ENCODE peak calls at places on chromosomes 12 and 14, in four cellular contexts. I, L, Q and F are unnamed samples.

GRCh38 chr12:84607170-84607569 is 305.4 kb downstream of the SLC6A15 start:
- DNase-seq in L (no peak), Q (no peak), I (no peak), F (no peak)

GRCh38 chr14:95258156-95258555 is 61.6 kb downstream of the CLMN start:
- DNase-seq in L (no peak), Q (no peak), I (no peak), F (no peak)

GRCh38 chr12:131507094-131507493 is 203.8 kb upstream of the SFSWAP start:
- DNase-seq in L (no peak), Q (no peak), I (no peak), F (no peak)

GRCh38 chr14:102835959-102836358 is 58.7 kb downstream of the TRAF3 start:
- DNase-seq in Q (no peak), I (no peak), L (no peak), F (no peak)

GRCh38 chr14:74589291-74589879 is 22.7 kb downstream of the LTBP2 start:
- DNase-seq in Q (no peak), I (no peak), L (no peak), F (no peak)

GRCh38 chr12:49019435-49020317 is 1.1 kb upstream of the PRKAG1 start:
- DNase-seq in I (no peak), L (no peak), Q (peak; percentile 59), F (no peak)

GRCh38 chr14:75299576-75299975 is 20.9 kb downstream of the FOS start:
- DNase-seq in Q (no peak), L (no peak), I (no peak), F (no peak)

GRCh38 chr12:11716794-11717532 is 67.5 kb downstream of the ETV6 start:
- DNase-seq in L (no peak), I (no peak), Q (peak; percentile 76), F (no peak)

GRCh38 chr12:41552507-41553047 is 364.5 kb downstream of the PDZRN4 start:
- DNase-seq in I (no peak), Q (peak; percentile 4), L (no peak), F (no peak)

GRCh38 chr12:54411398-54412241 is 7.4 kb downstream of the ITGA5 start:
- DNase-seq in L (no peak), Q (peak; percentile 99), I (no peak), F (no peak)

GRCh38 chr12:32821293-32822089 is 65.8 kb upstream of the YARS2 start:
- DNase-seq in L (no peak), I (no peak), Q (no peak), F (no peak)

GRCh38 chr14:57987596-57988300 is 121.9 kb upstream of the SLC35F4 start:
- DNase-seq in Q (no peak), I (no peak), L (no peak), F (no peak)

GRCh38 chr12:93336344-93336743 is 41.4 kb upstream of the NUDT4 start:
- DNase-seq in Q (peak; percentile 12), I (no peak), L (no peak), F (no peak)

GRCh38 chr12:70719672-70720420 is 82.6 kb upstream of the PTPRB start:
- DNase-seq in I (peak; percentile 62), Q (peak; percentile 31), L (no peak), F (no peak)

GRCh38 chr12:22477166-22477893 is 67.0 kb downstream of the C2CD5 start:
- DNase-seq in I (no peak), L (no peak), Q (peak; percentile 80), F (no peak)

GRCh38 chr14:99300190-99300589 is 28.2 kb upstream of the BCL11B start:
- DNase-seq in I (no peak), Q (no peak), L (no peak), F (no peak)

DNA sequence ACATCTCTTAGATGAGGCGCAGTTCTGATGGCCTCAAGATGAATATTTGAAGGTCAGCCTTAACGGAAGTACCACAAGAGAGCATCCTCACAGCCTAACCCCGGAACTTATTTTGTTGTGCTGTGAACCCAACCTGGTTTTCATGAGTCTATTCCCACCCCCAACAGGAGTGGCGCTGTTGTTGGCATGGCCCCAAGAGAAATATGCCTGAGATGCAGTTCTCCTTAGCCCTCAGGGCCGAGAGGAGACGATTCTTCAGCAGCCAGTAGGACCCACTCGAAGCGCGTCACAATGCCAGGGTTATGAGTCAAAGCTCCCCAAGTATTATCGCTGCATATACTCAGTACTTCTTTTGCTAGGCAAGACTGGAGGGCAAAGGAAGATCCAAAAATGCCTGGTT is 24.5 kb upstream of the BCL11B start:
- DNase-seq in Q (no peak), L (no peak), I (no peak), F (no peak)
- TF ChIP-seq CTCF in Q (no peak), L (no peak), I (no peak), F (no peak)

DNA sequence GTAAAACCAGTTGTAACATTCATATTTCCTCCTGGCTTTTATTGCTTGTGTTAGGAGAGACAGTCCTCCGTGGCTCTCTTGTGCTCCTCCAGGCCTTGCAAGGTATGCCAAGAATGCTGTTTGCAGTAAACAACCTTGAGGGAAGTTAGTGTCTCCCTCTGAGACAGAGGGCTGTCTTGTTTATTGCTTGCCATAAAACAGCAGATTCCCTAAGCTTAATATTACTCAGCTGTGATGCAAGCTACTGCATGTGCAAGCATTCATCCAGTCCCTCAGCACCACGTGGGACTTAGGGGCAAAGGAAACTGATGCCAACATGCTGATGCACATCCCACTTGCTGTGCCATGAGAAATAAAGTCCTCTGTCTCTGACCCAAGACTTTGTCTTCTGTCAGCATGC is 6.6 kb downstream of the POMT2 start:
- DNase-seq in Q (peak; percentile 91), I (no peak), L (no peak), F (no peak)
- TF ChIP-seq CTCF in Q (no peak), I (no peak), L (no peak), F (no peak)

GRCh38 chr12:4857472-4858291 is 52.0 kb upstream of the KCNA1 start:
- DNase-seq in Q (peak; percentile 64), I (peak; percentile 86), L (peak; percentile 64), F (peak; percentile 75)

GRCh38 chr12:4859478-4860210 is 50.1 kb upstream of the KCNA1 start:
- DNase-seq in I (no peak), Q (no peak), L (no peak), F (no peak)

GRCh38 chr12:4855121-4855924 is 54.4 kb upstream of the KCNA1 start:
- DNase-seq in L (no peak), Q (peak; percentile 82), I (peak; percentile 87), F (no peak)

GRCh38 chr12:4856556-4856955 is 53.1 kb upstream of the KCNA1 start:
- DNase-seq in L (no peak), Q (no peak), I (no peak), F (no peak)

GRCh38 chr12:4858385-4858784 is 51.3 kb upstream of the KCNA1 start:
- DNase-seq in Q (no peak), L (no peak), I (peak; percentile 61), F (peak; percentile 57)
- TF ChIP-seq CTCF in Q (no peak), L (no peak), I (no peak), F (no peak)

GRCh38 chr12:50764861-50765324 is 992 bp downstream of the ATF1 start:
- DNase-seq in I (peak; percentile 55), Q (peak; percentile 45), L (no peak), F (no peak)

GRCh38 chr12:50763637-50764115 is at the start of gene ATF1:
- DNase-seq in L (peak; percentile 68), Q (peak; percentile 90), I (peak; percentile 91), F (peak; percentile 97)

GRCh38 chr12:50765325-50765911 is 1.5 kb downstream of the ATF1 start:
- DNase-seq in Q (peak; percentile 68), I (peak; percentile 67), L (no peak), F (no peak)

GRCh38 chr12:50764116-50764860 is 387 bp downstream of the ATF1 start:
- DNase-seq in L (peak; percentile 30), Q (peak; percentile 24), I (peak; percentile 70), F (peak; percentile 85)
- TF ChIP-seq CTCF in L (no peak), Q (no peak), I (no peak), F (no peak)